ENCODE peak calls at places on chromosomes 7 and 10, in six cellular contexts. S is A549; Q is heart left ventricle; L is adrenal gland; M is HL-60; K is CD4-positive, CD25-positive, alpha-beta regulatory T cell. B is an unnamed sample.

GRCh38 chr7:92534572-92534971 is 6.0 kb downstream of the RBM48 start:
- DNase-seq in S (no peak), Q (no peak), L (no peak), M (no peak), K (no peak), B (no peak)

GRCh38 chr10:20334559-20334958 is 518.3 kb downstream of the PLXDC2 start:
- DNase-seq in S (no peak), Q (no peak), L (no peak), M (no peak), K (no peak), B (no peak)

GRCh38 chr7:98472391-98473002 is 71.6 kb upstream of the BAIAP2L1 start:
- DNase-seq in S (no peak), Q (no peak), L (no peak), M (no peak), K (no peak), B (no peak)

GRCh38 chr10:91613411-91614253 is 19.2 kb downstream of the PPP1R3C start:
- DNase-seq in S (peak; percentile 82), Q (no peak), L (peak; percentile 44), M (no peak), K (no peak), B (no peak)

GRCh38 chr10:132522521-132523411 is 14.8 kb upstream of the INPP5A start:
- DNase-seq in S (no peak), Q (peak; percentile 39), L (no peak), M (no peak), K (no peak), B (no peak)

GRCh38 chr10:24418532-24418931 is 209.6 kb downstream of the KIAA1217 start:
- DNase-seq in S (no peak), Q (no peak), L (no peak), M (no peak), K (no peak), B (no peak)

GRCh38 chr7:43136064-43136463 is 23.6 kb downstream of the HECW1 start:
- DNase-seq in S (no peak), Q (no peak), L (no peak), M (no peak), K (no peak), B (no peak)

GRCh38 chr10:34240031-34240430 is 575.1 kb downstream of the PARD3 start:
- DNase-seq in S (no peak), Q (no peak), L (no peak), M (no peak), K (no peak), B (no peak)

GRCh38 chr7:122310119-122311021 is 5.8 kb upstream of the FEZF1 start:
- DNase-seq in S (no peak), Q (peak; percentile 60), L (peak; percentile 14), M (no peak), K (no peak), B (no peak)

GRCh38 chr10:89118091-89118490 is 89.0 kb downstream of the CH25H start:
- DNase-seq in S (no peak), Q (no peak), L (no peak), M (no peak), K (no peak), B (no peak)

GRCh38 chr7:107152011-107152410 is 16.8 kb upstream of the HBP1 start:
- DNase-seq in S (peak; percentile 19), Q (no peak), L (no peak), M (no peak), K (no peak), B (no peak)

GRCh38 chr10:121910673-121911420 is 17.0 kb downstream of the ATE1 start:
- DNase-seq in S (peak; percentile 68), Q (no peak), L (no peak), M (no peak), K (no peak), B (no peak)

GRCh38 chr10:117132751-117133231 is 5.3 kb downstream of the VAX1 start:
- DNase-seq in S (no peak), Q (no peak), L (no peak), M (no peak), K (no peak), B (no peak)

GRCh38 chr7:137944168-137944567 is 57.7 kb downstream of the CREB3L2 start:
- DNase-seq in S (no peak), Q (no peak), L (no peak), M (no peak), K (no peak), B (no peak)

GRCh38 chr10:124119216-124119615 is 25.8 kb upstream of the CHST15 start:
- DNase-seq in S (no peak), Q (no peak), L (no peak), M (no peak), K (no peak), B (no peak)

GRCh38 chr10:9010093-9010492 is 955.6 kb downstream of the GATA3 start:
- DNase-seq in S (no peak), Q (no peak), L (no peak), M (no peak), K (peak; percentile 76), B (peak; percentile 64)

GRCh38 chr10:44030132-44030531 is 354.8 kb downstream of the CXCL12 start:
- DNase-seq in S (no peak), Q (no peak), L (no peak), M (no peak), K (no peak), B (no peak)

GRCh38 chr7:45088821-45089313 is at the start of gene NACAD:
- DNase-seq in S (no peak), Q (no peak), L (peak; percentile 58), M (no peak), K (no peak), B (no peak)

GRCh38 chr7:98357751-98358161 is 43.1 kb downstream of the BAIAP2L1 start:
- DNase-seq in S (peak; percentile 89), Q (no peak), L (peak; percentile 75), M (no peak), K (no peak), B (no peak)

GRCh38 chr10:93503075-93503474 is 6.7 kb downstream of the CEP55 start:
- DNase-seq in S (no peak), Q (no peak), L (no peak), M (no peak), K (peak; percentile 36), B (no peak)

GRCh38 chr7:96182424-96183158 is 139.3 kb downstream of the SLC25A13 start:
- DNase-seq in S (no peak), Q (no peak), L (no peak), M (no peak), K (no peak), B (no peak)

GRCh38 chr10:1374501-1374900 is 318.3 kb downstream of the WDR37 start:
- DNase-seq in S (no peak), Q (no peak), L (no peak), M (no peak), K (no peak), B (no peak)

GRCh38 chr10:58621379-58622077 is 108.9 kb downstream of the BICC1 start:
- DNase-seq in S (no peak), Q (no peak), L (no peak), M (no peak), K (no peak), B (no peak)

GRCh38 chr7:152674860-152675760 is 831 bp downstream of the XRCC2 start:
- DNase-seq in S (peak; percentile 43), Q (no peak), L (no peak), M (no peak), K (no peak), B (no peak)

GRCh38 chr7:96359876-96360275 is 38.0 kb upstream of the SLC25A13 start:
- DNase-seq in S (peak; percentile 5), Q (no peak), L (no peak), M (no peak), K (no peak), B (no peak)

GRCh38 chr10:80471715-80472233 is 17.7 kb downstream of the TSPAN14 start:
- DNase-seq in S (no peak), Q (no peak), L (no peak), M (no peak), K (no peak), B (no peak)
- H3K27ac ChIP-seq in S (peak overlapping the region; percentile 86), Q (peak overlapping the region; percentile 61), L (no peak overlapping the region), M (no peak overlapping the region), K (peak overlapping the region; percentile 85), B (peak overlapping the region; percentile 14)

DNA sequence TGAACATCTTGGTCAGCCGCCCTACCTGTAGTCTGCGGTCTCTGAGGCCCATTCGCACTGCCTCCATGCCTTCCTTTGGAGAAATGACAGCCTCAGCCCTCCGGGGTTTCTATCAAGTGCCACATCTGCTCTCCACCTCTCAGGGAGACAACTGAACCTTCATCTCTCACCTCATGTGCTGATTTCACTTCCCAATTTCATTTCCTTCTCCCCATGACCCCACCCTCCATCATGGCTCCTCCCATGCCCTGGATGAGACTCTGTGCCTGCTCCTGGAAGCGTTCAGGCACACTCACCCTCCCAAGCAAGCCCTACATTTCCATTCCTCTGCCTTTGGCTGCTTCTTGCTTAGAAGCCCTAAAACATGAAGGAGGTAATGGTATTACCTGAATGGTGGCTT is 7.8 kb upstream of the SCD start:
- DNase-seq in S (no peak), Q (no peak), L (no peak), M (no peak), K (no peak), B (no peak)
- H3K27ac ChIP-seq in S (peak overlapping the region; percentile 82), Q (no peak overlapping the region), L (no peak overlapping the region), M (no peak overlapping the region), K (no peak overlapping the region), B (no peak overlapping the region)

DNA sequence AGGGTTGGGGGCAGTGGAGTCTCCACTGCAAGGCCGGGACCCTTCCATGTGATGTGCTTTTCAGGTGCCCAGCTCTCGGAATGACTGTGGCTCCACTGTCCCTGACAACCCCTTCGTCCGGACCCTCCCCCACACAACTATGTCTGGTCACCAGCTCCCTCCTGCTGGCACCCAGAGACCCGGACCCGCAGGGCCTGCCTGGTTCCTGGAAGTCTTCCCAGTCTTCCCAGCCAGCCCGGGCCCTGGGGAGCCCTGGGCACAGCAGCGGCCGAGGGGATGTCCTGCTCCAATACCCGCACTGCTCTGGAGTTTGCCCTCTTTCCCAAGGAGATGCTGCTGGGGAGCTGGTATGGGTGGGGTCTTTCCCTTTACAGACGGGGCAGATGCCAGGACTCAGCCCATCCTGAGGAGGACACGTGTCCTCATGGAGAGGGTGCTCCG is 5.5 kb downstream of the ATP6V0E2 start:
- DNase-seq in S (no peak), Q (peak; percentile 31), L (no peak), M (no peak), K (no peak), B (no peak)
- H3K27ac ChIP-seq in S (no peak overlapping the region), Q (no peak overlapping the region), L (no peak overlapping the region), M (no peak overlapping the region), K (no peak overlapping the region), B (no peak overlapping the region)

GRCh38 chr10:13707156-13707881 is 120.6 kb downstream of the PRPF18 start:
- DNase-seq in S (peak; percentile 61), Q (peak; percentile 86), L (peak; percentile 53), M (no peak), K (peak; percentile 3), B (no peak)

GRCh38 chr10:13706175-13706574 is 119.4 kb downstream of the PRPF18 start:
- DNase-seq in S (no peak), Q (no peak), L (no peak), M (no peak), K (no peak), B (no peak)

GRCh38 chr10:13704969-13705368 is 118.2 kb downstream of the PRPF18 start:
- DNase-seq in S (no peak), Q (no peak), L (no peak), M (no peak), K (no peak), B (no peak)

GRCh38 chr10:13705526-13706169 is 118.9 kb downstream of the PRPF18 start:
- DNase-seq in S (no peak), Q (no peak), L (no peak), M (no peak), K (no peak), B (no peak)

DNA sequence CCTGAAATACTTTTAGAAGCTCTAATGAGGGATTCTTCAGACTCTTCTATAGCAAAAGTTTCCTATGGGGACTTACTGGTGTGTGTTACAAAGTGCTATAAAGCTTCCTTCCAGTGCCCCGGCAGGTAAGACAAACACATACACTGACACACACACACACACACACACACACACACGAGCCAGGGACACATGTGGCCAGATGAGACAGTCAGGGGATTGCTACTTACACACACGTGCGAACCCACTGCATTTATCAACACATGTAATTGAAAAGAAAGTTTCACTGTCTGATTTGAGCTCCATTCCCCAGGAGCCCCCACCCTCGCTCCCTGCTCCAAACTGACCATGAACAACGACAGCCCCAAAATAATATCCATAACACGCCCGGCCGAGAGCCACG is 119.8 kb downstream of the PRPF18 start:
- DNase-seq in S (no peak), Q (no peak), L (no peak), M (no peak), K (no peak), B (no peak)
- H3K27ac ChIP-seq in S (peak overlapping the region; percentile 89), Q (peak overlapping the region; percentile 85), L (no peak overlapping the region), M (no peak overlapping the region), K (no peak overlapping the region), B (no peak overlapping the region)

B was measured in CD8-positive, alpha-beta T cell.